ENCODE peak calls at places on chromosome 20, in nine cellular contexts. P is NCI-H510A; G is endothelial cell; K is AG08395; S is HS-5; F is stimulated activated CD4-positive, alpha-beta T cell treated with anti-CD3 and anti-CD28 coated beads, Interleukin-2, amount 100 ng/mL, for 48 hours; J is posterior cingulate gyrus; E is left ventricle myocardium inferior; W is renal cortical epithelial cell. H is an unnamed sample.

GRCh38 chr20:62816031-62816878 is 595 bp upstream of the COL9A3 start:
- DNase-seq in G (no peak), F (no peak), J (no peak), E (no peak), S (no peak), K (peak; percentile 41), W (no peak), P (no peak), H (no peak)

GRCh38 chr20:33522256-33522820 is 32.4 kb downstream of the CBFA2T2 start:
- DNase-seq in F (no peak), P (no peak), G (no peak), J (no peak), W (no peak), K (no peak), E (no peak), S (no peak), H (no peak)

GRCh38 chr20:40966516-40967185 is 62.0 kb upstream of the TOP1 start:
- DNase-seq in K (no peak), P (no peak), F (no peak), E (no peak), W (no peak), J (no peak), G (no peak), S (no peak), H (no peak)

GRCh38 chr20:35005463-35005961 is 49.8 kb downstream of the MYH7B start:
- DNase-seq in P (no peak), K (no peak), F (no peak), G (no peak), S (no peak), W (no peak), E (no peak), J (peak; percentile 49), H (no peak)

GRCh38 chr20:35302421-35303335 is 10.5 kb upstream of the FAM83C start:
- DNase-seq in F (no peak), P (no peak), E (no peak), S (no peak), W (no peak), G (no peak), K (no peak), J (no peak), H (no peak)

GRCh38 chr20:57650756-57651483 is 30.7 kb upstream of the ZBP1 start:
- DNase-seq in F (no peak), E (no peak), P (no peak), K (no peak), G (no peak), J (no peak), S (no peak), W (no peak), H (no peak)

GRCh38 chr20:50580016-50580747 is 70.0 kb downstream of the PTPN1 start:
- DNase-seq in P (peak; percentile 63), J (peak; percentile 91), S (peak; percentile 60), W (no peak), E (peak; percentile 67), G (peak; percentile 72), K (peak; percentile 85), F (peak; percentile 44), H (no peak)

GRCh38 chr20:59789641-59790040 is 143.8 kb downstream of the SYCP2 start:
- DNase-seq in F (no peak), S (no peak), P (no peak), W (no peak), J (no peak), K (no peak), G (no peak), E (no peak), H (no peak)

GRCh38 chr20:43723194-43723593 is 3.6 kb downstream of the GTSF1L start:
- DNase-seq in G (no peak), S (no peak), F (no peak), J (no peak), P (no peak), E (no peak), K (no peak), W (no peak), H (no peak)

GRCh38 chr20:38890497-38890818 is 35.8 kb upstream of the FAM83D start:
- DNase-seq in F (no peak), P (no peak), S (no peak), G (no peak), K (no peak), J (no peak), W (no peak), E (no peak), H (no peak)

GRCh38 chr20:21288587-21289370 is 14.4 kb upstream of the XRN2 start:
- DNase-seq in P (no peak), S (no peak), J (no peak), K (no peak), E (no peak), W (no peak), G (no peak), F (no peak), H (no peak)

GRCh38 chr20:57450419-57450818 is 59.2 kb downstream of the RBM38 start:
- DNase-seq in W (no peak), J (no peak), F (no peak), K (peak; percentile 58), S (no peak), E (peak; percentile 56), G (no peak), P (no peak), H (peak; percentile 23)

GRCh38 chr20:63217706-63218105 is 1.8 kb upstream of the YTHDF1 start:
- DNase-seq in E (no peak), P (no peak), S (no peak), G (no peak), W (peak; percentile 22), K (no peak), J (no peak), F (no peak), H (no peak)

GRCh38 chr20:51802170-51802745 is at the start of gene SALL4:
- DNase-seq in K (no peak), G (peak; percentile 70), W (no peak), S (no peak), P (peak; percentile 15), F (no peak), E (no peak), J (no peak), H (peak; percentile 84)

GRCh38 chr20:61997372-61997771 is 68.3 kb downstream of the TAF4 start:
- DNase-seq in J (peak; percentile 39), P (no peak), W (no peak), F (no peak), K (no peak), S (no peak), E (no peak), G (no peak), H (no peak)

GRCh38 chr20:21607971-21608735 is 94.3 kb upstream of the NKX2-2 start:
- DNase-seq in S (no peak), F (no peak), E (peak; percentile 20), K (no peak), W (no peak), J (peak; percentile 96), P (no peak), G (no peak), H (no peak)

GRCh38 chr20:8535403-8536003 is 403.4 kb downstream of the PLCB1 start:
- DNase-seq in G (peak; percentile 30), S (no peak), K (peak; percentile 18), E (no peak), W (no peak), J (no peak), F (no peak), P (no peak), H (peak; percentile 11)

GRCh38 chr20:49657118-49657901 is 56.4 kb downstream of the B4GALT5 start:
- DNase-seq in S (no peak), P (no peak), G (no peak), W (peak; percentile 62), F (no peak), J (no peak), E (no peak), K (peak; percentile 76), H (no peak)

GRCh38 chr20:44324343-44324742 is 12.5 kb upstream of the R3HDML start:
- DNase-seq in E (no peak), S (no peak), P (no peak), K (no peak), G (no peak), W (no peak), J (no peak), F (no peak), H (no peak)

GRCh38 chr20:22901921-22902320 is 133.2 kb upstream of the SSTR4 start:
- DNase-seq in S (no peak), W (no peak), P (no peak), E (no peak), G (no peak), K (no peak), J (no peak), F (no peak), H (no peak)

GRCh38 chr20:43583982-43584432 is 6.7 kb upstream of the IFT52 start:
- DNase-seq in G (no peak), P (no peak), E (peak; percentile 46), S (peak; percentile 78), W (peak; percentile 97), F (no peak), J (peak; percentile 85), K (peak; percentile 93), H (no peak)

H was measured in NCI-H524.